ENCODE peak calls at places on chromosome 15, in four cellular contexts. One of them, this sample, is unnamed.
A peak's percentile ranks its signal among the peaks of the same experiment; 100 is the strongest.

GRCh38 chr15:78726870-78727551 is 84.3 kb downstream of the ADAMTS7 start:
- DNase-seq in body of pancreas: no peak
- DNase-seq in endothelial cell: no peak
- DNase-seq in progenitor cell of endocrine pancreas: no peak
- DNase-seq in this sample: no peak

GRCh38 chr15:41840673-41841072 is 2.0 kb downstream of the PLA2G4B start:
- DNase-seq in body of pancreas: no peak
- DNase-seq in endothelial cell: no peak
- DNase-seq in progenitor cell of endocrine pancreas: no peak
- DNase-seq in this sample: no peak

GRCh38 chr15:50774450-50774849 is 8.9 kb upstream of the SPPL2A start:
- DNase-seq in body of pancreas: no peak
- DNase-seq in endothelial cell: no peak
- DNase-seq in progenitor cell of endocrine pancreas: no peak
- DNase-seq in this sample: no peak

GRCh38 chr15:92906563-92907081 is 6.5 kb downstream of the CHD2 start:
- DNase-seq in body of pancreas: peak; percentile 51
- DNase-seq in endothelial cell: no peak
- DNase-seq in progenitor cell of endocrine pancreas: no peak
- DNase-seq in this sample: no peak

GRCh38 chr15:56208641-56209155 is 35.0 kb downstream of the RFX7 start:
- DNase-seq in body of pancreas: no peak
- DNase-seq in endothelial cell: no peak
- DNase-seq in progenitor cell of endocrine pancreas: no peak
- DNase-seq in this sample: no peak

GRCh38 chr15:74041311-74041756 is 41.0 kb downstream of the GOLGA6A start:
- DNase-seq in body of pancreas: no peak
- DNase-seq in endothelial cell: no peak
- DNase-seq in progenitor cell of endocrine pancreas: no peak
- DNase-seq in this sample: no peak

GRCh38 chr15:74642724-74643367 is 27.2 kb downstream of the CLK3 start:
- DNase-seq in body of pancreas: no peak
- DNase-seq in endothelial cell: no peak
- DNase-seq in progenitor cell of endocrine pancreas: no peak
- DNase-seq in this sample: no peak

GRCh38 chr15:41055706-41056105 is 60.4 kb downstream of the INO80 start:
- DNase-seq in body of pancreas: no peak
- DNase-seq in endothelial cell: no peak
- DNase-seq in progenitor cell of endocrine pancreas: no peak
- DNase-seq in this sample: no peak

GRCh38 chr15:89365457-89366055 is 30.9 kb upstream of the POLG start:
- DNase-seq in body of pancreas: no peak
- DNase-seq in endothelial cell: no peak
- DNase-seq in progenitor cell of endocrine pancreas: no peak
- DNase-seq in this sample: no peak

GRCh38 chr15:88664151-88664778 is 25.4 kb downstream of the ISG20 start:
- DNase-seq in body of pancreas: no peak
- DNase-seq in endothelial cell: no peak
- DNase-seq in progenitor cell of endocrine pancreas: no peak
- DNase-seq in this sample: no peak

GRCh38 chr15:75921732-75922703 is 18.3 kb downstream of the FBXO22 start:
- DNase-seq in body of pancreas: peak; percentile 56
- DNase-seq in endothelial cell: peak; percentile 51
- DNase-seq in progenitor cell of endocrine pancreas: no peak
- DNase-seq in this sample: no peak

GRCh38 chr15:77064539-77065308 is 6.2 kb downstream of the TSPAN3 start:
- DNase-seq in body of pancreas: no peak
- DNase-seq in endothelial cell: no peak
- DNase-seq in progenitor cell of endocrine pancreas: no peak
- DNase-seq in this sample: no peak

DNA sequence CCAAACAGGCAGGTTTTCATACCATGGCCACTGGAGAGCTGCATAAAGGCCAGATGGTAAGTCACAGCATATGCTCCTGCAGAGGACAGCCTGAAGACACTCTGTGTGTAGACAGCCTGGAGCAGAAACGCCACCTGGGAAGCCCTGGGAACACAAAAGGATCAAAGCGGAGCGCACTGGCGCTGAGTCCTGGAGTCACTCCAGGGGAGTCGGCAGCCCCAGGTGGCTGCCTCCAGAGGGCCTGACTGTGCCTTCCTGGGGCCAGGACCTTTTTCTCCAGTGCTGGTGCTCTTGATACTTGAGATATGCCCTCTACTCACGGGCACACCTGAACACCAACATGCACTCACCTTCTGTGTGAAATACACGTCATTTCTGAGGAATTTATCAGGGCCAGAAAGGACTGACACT is 34.0 kb downstream of the FOXB1 start:
- DNase-seq in body of pancreas: no peak
- DNase-seq in endothelial cell: no peak
- DNase-seq in progenitor cell of endocrine pancreas: peak; percentile 10
- DNase-seq in this sample: no peak
- TF ChIP-seq CTCF in body of pancreas: no peak
- TF ChIP-seq CTCF in endothelial cell: no peak
- TF ChIP-seq CTCF in progenitor cell of endocrine pancreas: no peak
- TF ChIP-seq CTCF in this sample: no peak

DNA sequence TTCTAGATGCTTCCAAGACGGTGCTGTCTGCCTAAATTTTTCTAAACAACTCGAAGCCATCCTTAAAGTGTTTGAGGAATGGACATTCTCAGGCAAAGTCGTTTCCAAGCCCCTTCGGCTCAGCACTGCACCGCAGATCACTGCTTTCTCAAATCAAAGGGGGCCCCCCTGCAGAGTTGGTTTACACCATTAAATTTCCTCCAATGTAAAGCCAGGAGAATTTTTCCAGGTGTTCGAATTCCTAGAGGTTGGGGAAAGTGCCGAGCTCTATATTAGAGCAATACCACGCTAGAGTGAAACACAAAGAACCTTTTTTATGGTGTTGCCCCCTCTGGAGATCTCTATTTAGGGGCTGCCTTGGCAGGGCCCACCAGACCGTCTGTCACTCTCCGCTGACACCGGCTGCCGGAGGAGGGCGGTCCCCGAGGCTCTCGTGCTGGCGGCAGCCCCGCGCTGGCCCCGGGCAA is 277.9 kb upstream of the NR2F2 start:
- DNase-seq in body of pancreas: no peak
- DNase-seq in endothelial cell: no peak
- DNase-seq in progenitor cell of endocrine pancreas: peak; percentile 13
- DNase-seq in this sample: no peak
- TF ChIP-seq CTCF in body of pancreas: no peak
- TF ChIP-seq CTCF in endothelial cell: no peak
- TF ChIP-seq CTCF in progenitor cell of endocrine pancreas: no peak
- TF ChIP-seq CTCF in this sample: no peak

DNA sequence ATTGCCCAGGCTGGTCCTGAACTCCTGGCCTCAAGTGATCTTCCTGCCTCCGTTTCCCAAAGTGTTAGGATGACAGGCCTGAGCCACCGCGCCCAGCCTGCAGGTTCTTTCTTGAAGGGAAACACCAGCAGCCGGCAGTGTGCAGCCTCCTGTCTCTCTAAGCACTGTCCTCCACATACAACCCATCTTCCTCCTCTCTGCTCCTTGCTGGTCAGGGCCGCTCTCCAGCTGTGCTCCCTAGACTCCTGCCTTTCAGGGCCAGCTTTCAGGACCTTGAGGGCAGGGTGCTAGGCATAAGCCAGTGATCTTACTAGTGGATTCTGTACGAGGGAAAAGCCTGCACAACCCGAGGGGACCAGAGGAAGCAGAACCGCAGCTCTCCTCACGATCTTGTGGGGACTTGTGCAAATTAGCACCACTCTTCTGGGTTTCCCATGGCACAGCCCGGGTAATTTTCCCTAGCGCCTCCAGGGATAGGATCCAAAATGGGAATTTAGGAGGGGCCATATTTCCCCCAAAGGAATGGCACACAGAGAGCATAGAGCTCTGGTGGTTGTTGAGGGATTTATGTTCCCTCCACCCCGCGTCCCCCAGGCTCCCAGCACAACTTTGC is 18.2 kb upstream of the CORO2B start:
- DNase-seq in body of pancreas: no peak
- DNase-seq in endothelial cell: no peak
- DNase-seq in progenitor cell of endocrine pancreas: no peak
- DNase-seq in this sample: no peak
- TF ChIP-seq CTCF in body of pancreas: no peak
- TF ChIP-seq CTCF in endothelial cell: no peak
- TF ChIP-seq CTCF in progenitor cell of endocrine pancreas: no peak
- TF ChIP-seq CTCF in this sample: no peak

DNA sequence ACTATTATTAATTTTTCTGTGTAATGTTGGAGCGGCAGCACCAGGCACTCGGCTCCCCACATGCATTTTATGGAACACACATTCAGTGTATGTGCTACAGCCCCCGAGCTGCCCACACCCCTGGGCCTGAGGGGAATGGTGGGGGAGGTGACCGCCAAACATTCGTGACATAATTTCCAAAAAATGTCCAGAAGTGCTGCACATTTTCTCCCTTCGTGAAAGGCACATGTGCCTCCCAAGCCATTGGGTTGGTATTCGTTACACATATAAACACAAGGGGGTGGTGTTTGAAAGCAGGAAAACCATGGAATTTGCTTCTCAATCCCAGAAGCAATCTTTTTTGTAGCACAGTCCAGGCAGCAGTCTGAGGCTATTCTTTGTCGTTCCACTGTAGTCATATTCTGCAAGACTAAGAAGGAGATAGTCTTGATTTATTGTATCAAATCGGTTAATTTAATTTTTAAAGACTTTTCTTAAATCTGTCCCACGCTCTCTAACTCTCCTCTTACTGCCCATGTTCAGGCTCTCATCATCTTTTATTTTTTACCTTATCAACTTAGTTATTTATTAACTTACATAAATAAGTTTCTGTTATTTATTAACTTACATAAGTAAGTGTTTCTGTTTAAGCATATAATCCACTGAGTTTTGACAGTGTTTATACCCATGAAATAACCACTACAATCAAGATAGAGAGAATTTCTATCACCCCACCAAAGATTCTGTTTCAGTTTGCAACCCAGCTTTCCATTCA is 39.2 kb upstream of the POLR2M start:
- DNase-seq in body of pancreas: peak; percentile 32
- DNase-seq in endothelial cell: no peak
- DNase-seq in progenitor cell of endocrine pancreas: no peak
- DNase-seq in this sample: no peak
- TF ChIP-seq CTCF in body of pancreas: peak; percentile 29
- TF ChIP-seq CTCF in endothelial cell: no peak
- TF ChIP-seq CTCF in progenitor cell of endocrine pancreas: peak; percentile 33
- TF ChIP-seq CTCF in this sample: peak; percentile 58

DNA sequence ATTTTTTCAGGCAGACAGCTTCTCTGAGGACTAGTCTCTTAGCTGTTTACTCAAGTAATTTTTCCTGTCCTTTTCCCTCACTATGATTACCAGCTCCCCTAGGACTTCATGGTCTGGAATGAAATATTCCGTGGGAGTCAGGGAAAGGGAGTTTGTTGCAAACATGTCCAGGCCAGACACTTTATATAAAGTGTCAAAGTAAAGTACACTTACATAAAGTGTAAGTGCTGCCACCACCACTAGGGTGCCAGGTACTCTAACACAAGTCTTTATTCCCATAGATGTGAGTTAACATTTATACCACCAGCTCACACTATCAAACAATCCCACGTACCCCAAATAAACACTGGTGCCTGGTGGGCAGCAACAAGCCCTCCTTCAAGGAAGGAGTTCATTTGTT is 179.8 kb downstream of the SNRPN start:
- DNase-seq in body of pancreas: no peak
- DNase-seq in endothelial cell: no peak
- DNase-seq in progenitor cell of endocrine pancreas: no peak
- DNase-seq in this sample: no peak
- TF ChIP-seq CTCF in body of pancreas: no peak
- TF ChIP-seq CTCF in endothelial cell: peak; percentile 54
- TF ChIP-seq CTCF in progenitor cell of endocrine pancreas: peak; percentile 42
- TF ChIP-seq CTCF in this sample: no peak

GRCh38 chr15:90716976-90717821 is at the start of gene BLM:
- DNase-seq in body of pancreas: peak; percentile 96
- DNase-seq in endothelial cell: peak; percentile 91
- DNase-seq in progenitor cell of endocrine pancreas: peak; percentile 87
- DNase-seq in this sample: peak; percentile 90
- TF ChIP-seq CTCF in body of pancreas: peak; percentile 23
- TF ChIP-seq CTCF in endothelial cell: peak; percentile 56
- TF ChIP-seq CTCF in progenitor cell of endocrine pancreas: peak; percentile 40
- TF ChIP-seq CTCF in this sample: peak; percentile 57

GRCh38 chr15:83764201-83764839 is 110.4 kb downstream of the ADAMTSL3 start:
- DNase-seq in body of pancreas: no peak
- DNase-seq in endothelial cell: no peak
- DNase-seq in progenitor cell of endocrine pancreas: no peak
- DNase-seq in this sample: no peak

GRCh38 chr15:83767786-83768185 is 113.9 kb downstream of the ADAMTSL3 start:
- DNase-seq in body of pancreas: no peak
- DNase-seq in endothelial cell: no peak
- DNase-seq in progenitor cell of endocrine pancreas: no peak
- DNase-seq in this sample: no peak

GRCh38 chr15:83762367-83762766 is 108.4 kb downstream of the ADAMTSL3 start:
- DNase-seq in body of pancreas: no peak
- DNase-seq in endothelial cell: no peak
- DNase-seq in progenitor cell of endocrine pancreas: no peak
- DNase-seq in this sample: no peak

GRCh38 chr15:83769411-83769960 is 115.6 kb downstream of the ADAMTSL3 start:
- DNase-seq in body of pancreas: no peak
- DNase-seq in endothelial cell: no peak
- DNase-seq in progenitor cell of endocrine pancreas: no peak
- DNase-seq in this sample: no peak

DNA sequence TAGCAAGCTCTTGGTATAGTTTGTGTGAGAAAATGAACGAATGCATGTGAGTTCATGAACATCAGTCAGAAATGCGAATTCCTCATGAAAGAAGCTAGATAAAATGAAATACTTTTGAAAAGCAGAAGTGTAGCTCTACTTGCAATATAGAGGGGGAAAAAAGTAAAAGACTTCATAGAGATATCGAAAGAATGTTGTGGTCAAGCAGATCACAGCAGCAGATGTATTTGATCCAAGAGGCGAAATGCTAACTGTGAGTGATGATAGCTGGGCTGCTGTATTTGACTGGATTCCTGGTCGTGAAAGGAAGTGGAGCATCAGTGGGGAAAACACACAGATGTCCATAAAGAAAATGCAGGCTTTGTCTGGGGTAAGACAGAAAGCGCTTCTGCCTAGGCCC is 112.4 kb downstream of the ADAMTSL3 start:
- DNase-seq in body of pancreas: no peak
- DNase-seq in endothelial cell: no peak
- DNase-seq in progenitor cell of endocrine pancreas: no peak
- DNase-seq in this sample: no peak
- TF ChIP-seq CTCF in body of pancreas: no peak
- TF ChIP-seq CTCF in endothelial cell: no peak
- TF ChIP-seq CTCF in progenitor cell of endocrine pancreas: no peak
- TF ChIP-seq CTCF in this sample: no peak

GRCh38 chr15:67114846-67115521 is 49.6 kb downstream of the SMAD3 start:
- DNase-seq in body of pancreas: no peak
- DNase-seq in endothelial cell: no peak
- DNase-seq in progenitor cell of endocrine pancreas: no peak
- DNase-seq in this sample: no peak
- TF ChIP-seq CTCF in body of pancreas: no peak
- TF ChIP-seq CTCF in endothelial cell: no peak
- TF ChIP-seq CTCF in progenitor cell of endocrine pancreas: no peak
- TF ChIP-seq CTCF in this sample: no peak

GRCh38 chr15:31200735-31201151 is 99.2 kb upstream of the TRPM1 start:
- DNase-seq in body of pancreas: peak; percentile 60
- DNase-seq in endothelial cell: peak; percentile 60
- DNase-seq in progenitor cell of endocrine pancreas: peak; percentile 59
- DNase-seq in this sample: peak; percentile 80
- TF ChIP-seq CTCF in body of pancreas: peak; percentile 8
- TF ChIP-seq CTCF in endothelial cell: no peak
- TF ChIP-seq CTCF in progenitor cell of endocrine pancreas: peak; percentile 63
- TF ChIP-seq CTCF in this sample: peak; percentile 14

This sample was measured in dorsolateral prefrontal cortex.